ENCODE peak calls at places on chromosomes 13 and 19, in ten cellular contexts. O is uterus, F is HL-60, E is A549, N is DND-41, G is transverse colon, P is mesenchymal stem cell, I is astrocyte, U is GM23248, J is PC-3. X is an unnamed sample.

GRCh38 chr13:95833713-95834112 is 156.8 kb downstream of the DNAJC3 start:
- DNase-seq in O (no peak), F (no peak), E (peak; percentile 6), N (no peak), G (no peak), P (peak; percentile 39), I (peak; percentile 18), U (peak; percentile 42), J (peak; percentile 33), X (no peak)

GRCh38 chr19:48859711-48860572 is 8.5 kb downstream of the PLEKHA4 start:
- DNase-seq in O (no peak), F (no peak), E (peak; percentile 65), N (no peak), G (no peak), P (no peak), I (no peak), U (no peak), J (peak; percentile 84), X (no peak)

GRCh38 chr19:8054169-8054568 is 1.6 kb downstream of the CCL25 start:
- DNase-seq in O (no peak), F (no peak), E (no peak), N (no peak), G (no peak), P (no peak), I (no peak), U (no peak), J (no peak), X (no peak)

GRCh38 chr13:20241593-20241992 is 9.5 kb upstream of the GJB6 start:
- DNase-seq in O (no peak), F (no peak), E (no peak), N (no peak), G (no peak), P (no peak), I (no peak), U (no peak), J (no peak), X (no peak)

GRCh38 chr13:30431269-30431950 is 9.1 kb downstream of the UBE2L5 start:
- DNase-seq in O (no peak), F (no peak), E (no peak), N (no peak), G (no peak), P (no peak), I (peak; percentile 25), U (peak; percentile 41), J (peak; percentile 85), X (no peak)

GRCh38 chr13:50208826-50209335 is 193.6 kb downstream of the KCNRG start:
- DNase-seq in O (peak; percentile 23), F (peak; percentile 93), E (peak; percentile 54), N (peak; percentile 84), G (peak; percentile 21), P (peak; percentile 91), I (peak; percentile 91), U (peak; percentile 78), J (peak; percentile 30), X (no peak)

GRCh38 chr19:46081928-46082727 is 41.3 kb upstream of the IGFL4 start:
- DNase-seq in O (no peak), F (peak; percentile 36), E (peak; percentile 75), N (peak; percentile 17), G (no peak), P (peak; percentile 72), I (peak; percentile 59), U (peak; percentile 79), J (peak; percentile 65), X (no peak)

GRCh38 chr13:107553838-107554237 is 661.5 kb downstream of the LIG4 start:
- DNase-seq in O (no peak), F (no peak), E (no peak), N (no peak), G (no peak), P (peak; percentile 48), I (no peak), U (peak; percentile 36), J (peak; percentile 3), X (no peak)

GRCh38 chr19:29323972-29324680 is 111.2 kb upstream of the UQCRFS1 start:
- DNase-seq in O (no peak), F (no peak), E (no peak), N (no peak), G (no peak), P (no peak), I (no peak), U (no peak), J (no peak), X (no peak)

GRCh38 chr13:53075356-53076041 is 46.9 kb downstream of the OLFM4 start:
- DNase-seq in O (no peak), F (no peak), E (no peak), N (no peak), G (no peak), P (no peak), I (no peak), U (no peak), J (no peak), X (no peak)

GRCh38 chr19:36489920-36490415 is 607 bp upstream of the ZNF566 start:
- DNase-seq in O (peak; percentile 79), F (peak; percentile 91), E (peak; percentile 98), N (peak; percentile 89), G (peak; percentile 83), P (no peak), I (peak; percentile 95), U (peak; percentile 93), J (peak; percentile 82), X (no peak)

GRCh38 chr19:34998777-34999497 is 1.2 kb upstream of the GRAMD1A start:
- DNase-seq in O (no peak), F (no peak), E (no peak), N (no peak), G (no peak), P (no peak), I (no peak), U (no peak), J (no peak), X (no peak)

GRCh38 chr19:10018219-10018618 is 4.9 kb downstream of the RDH8 start:
- DNase-seq in O (no peak), F (no peak), E (no peak), N (no peak), G (no peak), P (peak; percentile 4), I (peak; percentile 37), U (peak; percentile 84), J (peak; percentile 60), X (no peak)

GRCh38 chr19:1503089-1503924 is 9.5 kb downstream of the ADAMTSL5 start:
- DNase-seq in O (peak; percentile 61), F (peak; percentile 40), E (peak; percentile 50), N (peak; percentile 70), G (peak; percentile 60), P (no peak), I (no peak), U (peak; percentile 74), J (peak; percentile 21), X (peak; percentile 30)

GRCh38 chr13:22278336-22278929 is 607.6 kb downstream of the FGF9 start:
- DNase-seq in O (peak; percentile 27), F (peak; percentile 32), E (peak; percentile 11), N (peak; percentile 18), G (peak; percentile 68), P (peak; percentile 1), I (no peak), U (peak; percentile 58), J (peak; percentile 44), X (no peak)

GRCh38 chr13:40503026-40503425 is 163.4 kb downstream of the FOXO1 start:
- DNase-seq in O (no peak), F (no peak), E (no peak), N (no peak), G (no peak), P (no peak), I (peak; percentile 24), U (no peak), J (no peak), X (no peak)

GRCh38 chr19:53892981-53893325 is 11.0 kb downstream of the PRKCG start:
- DNase-seq in O (no peak), F (no peak), E (peak; percentile 56), N (no peak), G (no peak), P (no peak), I (no peak), U (no peak), J (no peak), X (no peak)

GRCh38 chr19:4372630-4373367 is 27.5 kb downstream of the SH3GL1 start:
- DNase-seq in O (no peak), F (no peak), E (no peak), N (no peak), G (no peak), P (no peak), I (no peak), U (no peak), J (no peak), X (no peak)
- H3K27ac ChIP-seq in O (peak overlapping the region; percentile 70), F (no peak overlapping the region), E (peak overlapping the region; percentile 99), N (no peak overlapping the region), G (peak overlapping the region; percentile 81), P (no peak overlapping the region), I (no peak overlapping the region), U (peak overlapping the region; percentile 97), J (no peak overlapping the region), X (peak overlapping the region; percentile 95)

DNA sequence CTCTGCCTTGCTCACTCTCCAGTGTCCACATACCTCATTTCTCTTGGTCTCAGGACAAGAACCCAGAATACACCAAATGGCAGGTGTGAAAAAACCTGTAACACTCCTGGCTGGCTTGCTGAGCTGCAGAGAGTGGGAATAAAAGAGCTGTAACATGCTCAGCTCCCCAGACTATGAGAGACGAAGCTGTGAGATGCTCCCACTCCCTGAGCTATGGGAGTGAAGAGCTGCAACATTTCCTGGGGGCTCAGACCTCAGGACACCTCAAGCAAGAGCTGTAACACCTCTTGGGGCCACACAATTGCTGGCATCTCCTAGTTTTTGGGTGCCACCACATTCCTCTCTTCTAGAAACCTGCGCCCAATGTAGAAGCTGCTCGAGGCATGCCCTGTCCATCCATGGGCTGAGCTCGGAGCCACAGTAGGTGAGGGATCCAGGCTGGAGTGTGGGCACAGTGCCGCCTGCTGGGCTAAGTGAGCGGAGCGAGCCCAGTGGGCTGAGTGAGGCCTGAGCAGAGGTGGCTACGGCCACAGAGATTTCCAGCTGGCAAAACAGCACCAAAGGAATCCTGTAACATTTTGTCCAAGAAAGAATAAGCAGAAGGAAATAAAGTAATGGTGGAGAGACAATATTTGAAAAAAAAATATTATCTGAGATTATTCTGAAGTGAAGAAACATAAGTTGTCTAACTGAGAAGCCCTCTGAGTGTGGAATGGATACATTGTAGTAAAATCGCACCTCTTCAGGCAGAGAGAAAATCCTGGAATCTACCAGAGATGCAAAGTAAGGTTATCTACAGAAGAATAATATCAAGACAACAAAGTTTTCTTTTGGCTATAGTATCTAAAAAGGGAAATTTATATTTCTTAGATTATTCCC is 186.2 kb upstream of the PCDH9 start:
- DNase-seq in O (no peak), F (peak; percentile 19), E (peak; percentile 38), N (no peak), G (no peak), P (peak; percentile 38), I (peak; percentile 1), U (peak; percentile 24), J (peak; percentile 45), X (no peak)
- H3K27ac ChIP-seq in O (no peak overlapping the region), F (no peak overlapping the region), E (no peak overlapping the region), N (no peak overlapping the region), G (no peak overlapping the region), P (no peak overlapping the region), I (no peak overlapping the region), U (no peak overlapping the region), J (no peak overlapping the region), X (no peak overlapping the region)

GRCh38 chr13:110274687-110275086 is 32.3 kb downstream of the COL4A1 start:
- DNase-seq in O (no peak), F (no peak), E (peak; percentile 7), N (no peak), G (no peak), P (no peak), I (no peak), U (peak; percentile 18), J (peak; percentile 3), X (no peak)
- H3K27ac ChIP-seq in O (peak overlapping the region; percentile 29), F (no peak overlapping the region), E (no peak overlapping the region), N (no peak overlapping the region), G (peak overlapping the region; percentile 14), P (no peak overlapping the region), I (no peak overlapping the region), U (no peak overlapping the region), J (no peak overlapping the region), X (no peak overlapping the region)

GRCh38 chr13:65584126-65584525 is 1646.0 kb downstream of the PCDH9 start:
- DNase-seq in O (no peak), F (no peak), E (no peak), N (no peak), G (no peak), P (no peak), I (no peak), U (no peak), J (no peak), X (no peak)
- H3K27ac ChIP-seq in O (no peak overlapping the region), F (no peak overlapping the region), E (no peak overlapping the region), N (no peak overlapping the region), G (no peak overlapping the region), P (no peak overlapping the region), I (no peak overlapping the region), U (no peak overlapping the region), J (no peak overlapping the region), X (no peak overlapping the region)

X was measured in substantia nigra.